ENCODE peak calls at places on chromosome 14, in eight cellular contexts. One of them, this sample, is unnamed.

GRCh38 chr14:24366664-24367505 is 1.1 kb upstream of the NFATC4 start:
- DNase-seq in H9: peak
- DNase-seq in ascending aorta: peak
- DNase-seq in bronchial epithelial cell: peak
- DNase-seq in GM10248: peak
- DNase-seq in M059J: peak
- DNase-seq in ELF-1: peak
- DNase-seq in NCI-H1105: peak
- DNase-seq in this sample: peak

GRCh38 chr14:82009076-82009475 is 475.4 kb upstream of the SEL1L start:
- DNase-seq in H9: no peak
- DNase-seq in ascending aorta: no peak
- DNase-seq in bronchial epithelial cell: no peak
- DNase-seq in GM10248: no peak
- DNase-seq in M059J: no peak
- DNase-seq in ELF-1: no peak
- DNase-seq in NCI-H1105: no peak
- DNase-seq in this sample: no peak

GRCh38 chr14:96953443-96953842 is 156.3 kb downstream of the VRK1 start:
- DNase-seq in H9: no peak
- DNase-seq in ascending aorta: no peak
- DNase-seq in bronchial epithelial cell: no peak
- DNase-seq in GM10248: no peak
- DNase-seq in M059J: no peak
- DNase-seq in ELF-1: no peak
- DNase-seq in NCI-H1105: no peak
- DNase-seq in this sample: no peak

GRCh38 chr14:49975286-49975685 is 82.4 kb downstream of the ARF6 start:
- DNase-seq in H9: no peak
- DNase-seq in ascending aorta: no peak
- DNase-seq in bronchial epithelial cell: peak
- DNase-seq in GM10248: no peak
- DNase-seq in M059J: peak
- DNase-seq in ELF-1: no peak
- DNase-seq in NCI-H1105: no peak
- DNase-seq in this sample: peak

GRCh38 chr14:72701232-72701555 is 192.7 kb downstream of the DPF3 start:
- DNase-seq in H9: no peak
- DNase-seq in ascending aorta: no peak
- DNase-seq in bronchial epithelial cell: no peak
- DNase-seq in GM10248: no peak
- DNase-seq in M059J: no peak
- DNase-seq in ELF-1: no peak
- DNase-seq in NCI-H1105: no peak
- DNase-seq in this sample: no peak

GRCh38 chr14:102893452-102893851 is 29.0 kb upstream of the AMN start:
- DNase-seq in H9: no peak
- DNase-seq in ascending aorta: no peak
- DNase-seq in bronchial epithelial cell: no peak
- DNase-seq in GM10248: no peak
- DNase-seq in M059J: no peak
- DNase-seq in ELF-1: peak
- DNase-seq in NCI-H1105: no peak
- DNase-seq in this sample: peak

GRCh38 chr14:60777856-60778578 is 43.5 kb downstream of the MNAT1 start:
- DNase-seq in H9: no peak
- DNase-seq in ascending aorta: no peak
- DNase-seq in bronchial epithelial cell: peak
- DNase-seq in GM10248: no peak
- DNase-seq in M059J: peak
- DNase-seq in ELF-1: no peak
- DNase-seq in NCI-H1105: no peak
- DNase-seq in this sample: peak

GRCh38 chr14:29176876-29177275 is 410.3 kb downstream of the FOXG1 start:
- DNase-seq in H9: no peak
- DNase-seq in ascending aorta: no peak
- DNase-seq in bronchial epithelial cell: no peak
- DNase-seq in GM10248: no peak
- DNase-seq in M059J: no peak
- DNase-seq in ELF-1: no peak
- DNase-seq in NCI-H1105: no peak
- DNase-seq in this sample: no peak

GRCh38 chr14:69152181-69152943 is 557 bp downstream of the DCAF5 start:
- DNase-seq in H9: peak
- DNase-seq in ascending aorta: no peak
- DNase-seq in bronchial epithelial cell: no peak
- DNase-seq in GM10248: peak
- DNase-seq in M059J: peak
- DNase-seq in ELF-1: peak
- DNase-seq in NCI-H1105: peak
- DNase-seq in this sample: peak

This sample was measured in hepatic stellate cell.